ENCODE peak calls at places on chromosome 11, in nine cellular contexts. Q is body of pancreas, F is colonic mucosa, Z is heart right ventricle, R is IMR-90, I is B cell, D is cardiac fibroblast, K is AG10803, P is fibroblast of the aortic adventitia. O is an unnamed sample.

GRCh38 chr11:75450826-75451783 is 18.1 kb upstream of the KLHL35 start:
- DNase-seq in Q (no peak), R (no peak), K (no peak), P (no peak), D (no peak), Z (no peak), I (no peak), F (no peak), O (peak; percentile 17)

GRCh38 chr11:75100314-75100713 is 3.6 kb upstream of the OR2AT4 start:
- DNase-seq in R (peak; percentile 81), D (peak; percentile 70), P (peak; percentile 51), Z (no peak), F (no peak), Q (no peak), I (no peak), K (peak; percentile 30), O (peak; percentile 38)

GRCh38 chr11:71580057-71581003 is 2.3 kb downstream of the KRTAP5-11 start:
- DNase-seq in Z (no peak), Q (peak; percentile 87), I (peak; percentile 49), F (peak; percentile 69), K (peak; percentile 80), P (peak; percentile 79), D (peak; percentile 92), R (peak; percentile 72), O (peak; percentile 78)

GRCh38 chr11:64069401-64070300 is 33.9 kb downstream of the FLRT1 start:
- DNase-seq in F (no peak), Q (no peak), P (no peak), R (no peak), D (no peak), Z (no peak), K (no peak), I (no peak), O (no peak)

GRCh38 chr11:23404225-23405160 is 544.2 kb upstream of the CCDC179 start:
- DNase-seq in F (no peak), Q (no peak), I (no peak), P (no peak), D (no peak), K (no peak), Z (no peak), R (no peak), O (no peak)

GRCh38 chr11:26553182-26553581 is 18.9 kb downstream of the MUC15 start:
- DNase-seq in F (no peak), P (no peak), K (no peak), Q (no peak), R (no peak), Z (no peak), D (no peak), I (no peak), O (no peak)

GRCh38 chr11:115420524-115420923 is 83.7 kb downstream of the CADM1 start:
- DNase-seq in F (no peak), P (no peak), D (no peak), K (no peak), Q (no peak), R (no peak), Z (no peak), I (no peak), O (no peak)

GRCh38 chr11:134578807-134579708 is 167.0 kb upstream of the B3GAT1 start:
- DNase-seq in Z (no peak), Q (no peak), F (no peak), R (no peak), I (no peak), K (no peak), P (no peak), D (no peak), O (no peak)

GRCh38 chr11:57980201-57980600 is 43.5 kb upstream of the OR9Q1 start:
- DNase-seq in P (no peak), Z (no peak), I (no peak), K (no peak), F (no peak), R (no peak), Q (no peak), D (no peak), O (no peak)

GRCh38 chr11:57979532-57980079 is 44.1 kb upstream of the OR9Q1 start:
- DNase-seq in Z (no peak), K (no peak), R (no peak), P (no peak), I (no peak), Q (no peak), F (no peak), D (no peak), O (no peak)

GRCh38 chr11:57978686-57979531 is 44.8 kb upstream of the OR9Q1 start:
- DNase-seq in I (no peak), D (no peak), Q (no peak), K (no peak), R (peak; percentile 6), F (no peak), Z (no peak), P (no peak), O (no peak)

GRCh38 chr11:57983211-57983610 is 40.5 kb upstream of the OR9Q1 start:
- DNase-seq in K (no peak), R (no peak), Q (no peak), D (no peak), P (peak; percentile 12), I (no peak), F (no peak), Z (no peak), O (no peak)

DNA sequence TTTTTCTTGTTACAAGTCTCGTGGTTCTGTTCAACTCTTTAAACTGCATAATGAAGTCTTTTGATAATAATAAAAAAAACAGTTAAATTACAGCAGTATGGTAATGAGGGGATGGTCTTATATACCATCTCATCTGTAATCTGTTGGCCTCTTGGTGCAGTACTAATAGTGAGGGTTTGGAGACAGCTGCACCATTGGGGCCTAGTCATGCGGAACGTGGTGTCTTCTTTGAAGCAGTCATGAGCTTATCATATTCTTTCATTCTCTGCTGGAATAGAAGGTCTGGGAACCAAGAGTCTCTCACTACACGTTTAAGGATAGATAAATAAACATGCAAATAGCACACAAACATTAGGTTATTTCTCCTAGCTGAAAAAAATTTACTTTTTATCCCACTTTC is 40.9 kb upstream of the OR9Q1 start:
- DNase-seq in K (no peak), P (no peak), Q (no peak), R (no peak), F (no peak), D (no peak), Z (no peak), I (no peak), O (no peak)
- TF ChIP-seq CTCF in K (no peak), P (no peak), Q (no peak), R (no peak), F (no peak), D (no peak), Z (no peak), I (no peak), O (no peak)

DNA sequence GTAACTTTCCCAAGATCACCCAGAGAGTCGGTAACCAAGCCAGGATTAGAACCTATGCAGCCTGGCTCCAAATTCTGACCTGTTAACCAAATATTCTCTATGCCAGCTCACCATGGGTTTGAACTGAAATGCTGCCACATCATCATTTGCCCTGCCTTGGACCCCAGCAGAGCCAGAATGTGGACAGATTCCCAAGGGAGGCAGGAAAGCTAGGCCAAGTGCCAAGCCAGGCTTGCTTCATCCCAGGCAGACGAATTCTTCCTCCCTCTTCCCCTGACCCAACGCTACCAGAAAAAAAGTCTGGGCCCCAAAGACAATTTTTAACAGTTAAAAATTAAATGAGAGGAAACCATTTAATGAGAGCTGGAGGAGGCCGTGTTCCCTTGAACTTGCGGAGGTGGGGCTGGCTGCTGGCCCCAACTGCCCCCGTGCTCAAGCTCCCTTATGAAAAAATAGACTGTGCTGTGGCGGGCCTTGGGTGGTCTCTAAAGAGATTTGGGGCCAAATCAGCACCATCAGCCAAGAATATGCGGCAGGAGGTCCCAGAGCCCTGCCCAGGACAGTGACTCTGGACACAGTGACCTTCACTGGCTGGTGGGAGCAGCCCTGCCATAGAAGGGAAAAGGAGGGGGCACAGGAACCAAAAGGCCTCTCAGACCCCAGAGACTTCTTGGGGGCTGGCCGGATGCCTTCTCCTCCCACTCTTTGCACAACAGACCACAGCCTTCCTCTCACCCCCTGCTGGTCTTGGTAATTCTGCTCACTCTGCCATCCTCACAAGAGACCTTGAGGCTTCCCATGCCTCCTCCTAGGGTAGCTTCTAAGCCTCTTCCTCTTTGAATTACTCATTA is 184.2 kb upstream of the SYT13 start:
- DNase-seq in K (peak; percentile 72), R (no peak), P (peak; percentile 66), I (no peak), Z (peak; percentile 50), Q (peak; percentile 67), F (no peak), D (peak; percentile 63), O (peak; percentile 74)
- TF ChIP-seq CTCF in K (no peak), R (no peak), P (no peak), I (no peak), Z (no peak), Q (no peak), F (no peak), D (no peak), O (no peak)

GRCh38 chr11:67400942-67401494 is 640 bp downstream of the PPP1CA start:
- DNase-seq in Q (no peak), K (no peak), I (peak; percentile 61), R (no peak), Z (no peak), D (no peak), P (peak; percentile 13), F (no peak), O (no peak)

GRCh38 chr11:67404515-67405195 is 772 bp downstream of the TBC1D10C start:
- DNase-seq in I (no peak), Q (no peak), F (no peak), K (no peak), R (no peak), P (no peak), Z (no peak), D (no peak), O (no peak)

GRCh38 chr11:67400251-67400941 is 1.3 kb downstream of the PPP1CA start:
- DNase-seq in P (peak; percentile 45), I (no peak), F (peak; percentile 53), D (no peak), Z (no peak), Q (no peak), R (no peak), K (no peak), O (no peak)

GRCh38 chr11:67398661-67399563 is 2.7 kb downstream of the PPP1CA start:
- DNase-seq in Z (no peak), Q (no peak), D (no peak), R (no peak), P (no peak), I (no peak), F (no peak), K (no peak), O (no peak)

DNA sequence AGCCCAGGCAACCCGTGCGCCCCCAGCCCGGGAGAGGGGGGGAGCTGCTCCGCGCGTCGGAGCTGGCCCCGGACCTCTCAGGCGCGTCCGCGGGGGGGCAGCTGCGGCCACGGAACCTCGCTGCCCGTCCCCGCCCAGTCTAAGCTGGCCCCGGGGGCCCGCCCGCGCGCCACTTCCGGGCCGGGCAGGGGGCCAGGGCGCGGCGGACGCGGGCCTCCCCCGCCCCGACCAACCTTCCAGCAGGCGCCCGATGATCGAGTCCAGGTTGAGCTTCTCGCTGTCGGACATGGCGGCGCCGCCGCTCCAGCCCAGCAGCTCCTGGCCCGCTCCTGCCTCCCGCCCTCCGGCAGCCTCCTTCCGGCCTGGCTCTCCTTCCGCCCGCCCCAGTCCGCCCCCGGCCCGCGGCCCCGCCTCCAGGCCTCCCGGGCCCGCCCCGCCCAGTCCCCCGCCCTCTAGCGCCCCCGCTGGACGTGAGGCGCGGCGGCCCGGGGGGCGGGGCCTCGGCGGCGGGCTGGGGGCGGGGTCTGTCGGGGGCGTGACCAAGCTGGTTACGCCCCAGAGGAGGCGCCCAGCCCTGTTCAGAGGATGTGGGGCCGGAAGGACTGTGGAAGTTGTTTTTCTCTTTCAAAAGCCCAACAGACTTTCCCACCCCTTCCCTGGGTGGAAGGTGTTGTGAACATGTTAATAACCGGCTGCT is at the start of gene PPP1CA:
- DNase-seq in R (peak; percentile 79), D (peak; percentile 85), Z (peak; percentile 94), F (peak; percentile 93), P (peak; percentile 82), K (peak; percentile 87), Q (peak; percentile 90), I (peak; percentile 100), O (peak; percentile 84)
- TF ChIP-seq CTCF in R (peak; percentile 36), D (no peak), Z (peak; percentile 91), F (peak; percentile 21), P (peak; percentile 22), K (no peak), Q (peak; percentile 40), I (peak; percentile 70), O (peak; percentile 35)

DNA sequence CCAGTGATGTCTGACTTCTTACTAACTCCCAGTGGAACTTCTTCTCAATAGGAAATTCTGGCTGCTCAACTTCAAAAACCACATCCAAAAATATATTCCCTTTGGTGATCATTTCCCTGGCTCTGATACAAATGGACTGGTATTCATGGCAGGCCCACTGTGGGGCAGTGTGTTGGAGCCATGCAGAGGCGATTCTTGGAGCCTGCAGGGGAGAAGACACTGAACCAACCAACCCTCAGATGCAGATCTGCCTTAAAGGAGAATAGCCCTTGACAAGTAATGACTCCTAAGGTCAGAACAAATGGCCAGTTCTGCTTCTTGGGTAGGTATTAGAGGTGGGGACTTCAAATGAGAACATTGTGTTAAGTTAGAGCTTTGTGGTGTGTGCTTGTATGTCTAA is 12.2 kb downstream of the OR4D9 start:
- DNase-seq in F (no peak), D (no peak), Z (no peak), K (no peak), Q (no peak), R (no peak), P (no peak), I (no peak), O (no peak)
- TF ChIP-seq CTCF in F (no peak), D (no peak), Z (no peak), K (no peak), Q (no peak), R (no peak), P (no peak), I (no peak), O (no peak)

O was measured in MCF 10A.